ENCODE peak calls at places on chromosome 10, in seven cellular contexts. P is HCT116, E is K562, Z is SK-N-SH, M is HepG2, G is H1, N is GM12878. F is an unnamed sample.
A peak's percentile ranks its signal among the peaks of the same experiment; 100 is the strongest.

GRCh38 chr10:104209575-104210198 is 22.5 kb downstream of the CFAP43 start:
- DNase-seq in P (peak; percentile 41), E (peak; percentile 46), Z (peak; percentile 67), M (peak; percentile 27), G (no peak), N (no peak), F (peak; percentile 56)

GRCh38 chr10:42149027-42149700 is 489.2 kb downstream of the ZNF33B start:
- DNase-seq in P (no peak), E (no peak), Z (peak; percentile 4), M (no peak), G (no peak), N (no peak), F (no peak)

GRCh38 chr10:82572686-82573226 is 697.8 kb downstream of the NRG3 start:
- DNase-seq in P (no peak), E (no peak), Z (no peak), M (no peak), G (no peak), N (no peak), F (no peak)

GRCh38 chr10:95260909-95261552 is 29.8 kb downstream of the PDLIM1 start:
- DNase-seq in P (no peak), E (no peak), Z (no peak), M (no peak), G (no peak), N (no peak), F (no peak)

GRCh38 chr10:122373713-122374112 is 795 bp upstream of the PLEKHA1 start:
- DNase-seq in P (no peak), E (no peak), Z (peak; percentile 35), M (peak; percentile 50), G (no peak), N (no peak), F (no peak)

GRCh38 chr10:125093199-125093841 is 67.0 kb downstream of the CTBP2 start:
- DNase-seq in P (no peak), E (no peak), Z (peak; percentile 50), M (no peak), G (no peak), N (no peak), F (no peak)

GRCh38 chr10:85148693-85149640 is 820.6 kb downstream of the CCSER2 start:
- DNase-seq in P (no peak), E (no peak), Z (no peak), M (no peak), G (no peak), N (no peak), F (no peak)

GRCh38 chr10:131822694-131823245 is 78.0 kb upstream of the PPP2R2D start:
- DNase-seq in P (no peak), E (no peak), Z (no peak), M (no peak), G (no peak), N (no peak), F (no peak)

GRCh38 chr10:103535595-103535994 is 42.1 kb downstream of the NEURL1 start:
- DNase-seq in P (no peak), E (no peak), Z (peak; percentile 0), M (no peak), G (no peak), N (no peak), F (no peak)

GRCh38 chr10:106917452-106918055 is 247.0 kb downstream of the SORCS1 start:
- DNase-seq in P (no peak), E (no peak), Z (no peak), M (no peak), G (no peak), N (no peak), F (no peak)

GRCh38 chr10:12969951-12970350 is 31.6 kb downstream of the CCDC3 start:
- DNase-seq in P (no peak), E (no peak), Z (no peak), M (no peak), G (no peak), N (no peak), F (no peak)

GRCh38 chr10:78623577-78624215 is 445.1 kb upstream of the ZMIZ1 start:
- DNase-seq in P (peak; percentile 36), E (peak; percentile 6), Z (no peak), M (peak; percentile 66), G (no peak), N (no peak), F (no peak)

GRCh38 chr10:59757966-59758365 is 4.7 kb upstream of the MRLN start:
- DNase-seq in P (no peak), E (no peak), Z (no peak), M (no peak), G (no peak), N (no peak), F (no peak)

GRCh38 chr10:126458453-126458852 is 70.2 kb upstream of the ADAM12 start:
- DNase-seq in P (no peak), E (no peak), Z (no peak), M (no peak), G (no peak), N (no peak), F (no peak)

GRCh38 chr10:46291817-46292572 is 5.2 kb downstream of the ANTXRL start:
- DNase-seq in P (no peak), E (no peak), Z (no peak), M (no peak), G (no peak), N (no peak), F (no peak)

GRCh38 chr10:71220689-71221540 is 8.5 kb downstream of the UNC5B start:
- DNase-seq in P (no peak), E (no peak), Z (no peak), M (no peak), G (no peak), N (no peak), F (no peak)

GRCh38 chr10:128036746-128037542 is 89.3 kb downstream of the MKI67 start:
- DNase-seq in P (peak; percentile 10), E (no peak), Z (no peak), M (no peak), G (no peak), N (no peak), F (no peak)

GRCh38 chr10:128040681-128041080 is 85.5 kb downstream of the MKI67 start:
- DNase-seq in P (no peak), E (no peak), Z (no peak), M (no peak), G (no peak), N (no peak), F (no peak)

GRCh38 chr10:128043259-128044045 is 82.8 kb downstream of the MKI67 start:
- DNase-seq in P (no peak), E (no peak), Z (no peak), M (no peak), G (no peak), N (no peak), F (no peak)

GRCh38 chr10:128042131-128042610 is 84.1 kb downstream of the MKI67 start:
- DNase-seq in P (no peak), E (no peak), Z (no peak), M (no peak), G (no peak), N (no peak), F (no peak)

DNA sequence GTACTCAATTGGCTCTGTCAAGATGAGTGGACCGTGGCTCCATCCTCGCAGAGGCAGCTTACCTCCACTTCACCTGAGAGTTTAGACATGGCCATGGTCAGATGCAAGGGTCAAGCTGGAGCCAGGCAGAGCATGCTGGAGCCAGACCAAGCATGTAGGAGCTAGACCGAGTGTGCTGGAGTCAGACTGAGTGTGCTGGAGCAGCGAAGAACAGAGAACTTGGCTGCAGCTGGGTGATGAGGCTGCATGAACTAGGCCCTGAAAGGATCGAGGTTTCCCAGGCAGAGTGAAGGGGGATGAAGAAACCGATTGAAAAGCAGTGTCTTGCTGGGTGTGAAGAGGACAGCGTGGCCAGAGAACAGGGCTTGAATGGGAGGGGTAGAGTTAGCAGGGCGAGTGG is 86.1 kb downstream of the MKI67 start:
- DNase-seq in P (no peak), E (no peak), Z (no peak), M (no peak), G (no peak), N (no peak), F (no peak)
- TF ChIP-seq JUND in P (no peak), E (no peak), Z (no peak), M (no peak), G (no peak), N (no peak), F (no peak)

GRCh38 chr10:11424456-11425287 is 186.8 kb downstream of the USP6NL start:
- DNase-seq in P (peak; percentile 41), E (peak; percentile 72), Z (peak; percentile 76), M (peak; percentile 39), G (no peak), N (no peak), F (peak; percentile 73)
- TF ChIP-seq JUND in P (no peak), E (no peak), Z (no peak), M (no peak), G (no peak), N (no peak), F (no peak)

GRCh38 chr10:110650265-110650668 is 6.1 kb downstream of the RBM20 start:
- DNase-seq in P (no peak), E (no peak), Z (no peak), M (no peak), G (no peak), N (no peak), F (no peak)

GRCh38 chr10:110649652-110650264 is 5.6 kb downstream of the RBM20 start:
- DNase-seq in P (no peak), E (no peak), Z (no peak), M (no peak), G (no peak), N (no peak), F (no peak)

GRCh38 chr10:110648743-110649651 is 4.9 kb downstream of the RBM20 start:
- DNase-seq in P (no peak), E (no peak), Z (no peak), M (no peak), G (no peak), N (no peak), F (no peak)

GRCh38 chr10:110652475-110653118 is 8.5 kb downstream of the RBM20 start:
- DNase-seq in P (no peak), E (no peak), Z (no peak), M (no peak), G (no peak), N (no peak), F (no peak)

DNA sequence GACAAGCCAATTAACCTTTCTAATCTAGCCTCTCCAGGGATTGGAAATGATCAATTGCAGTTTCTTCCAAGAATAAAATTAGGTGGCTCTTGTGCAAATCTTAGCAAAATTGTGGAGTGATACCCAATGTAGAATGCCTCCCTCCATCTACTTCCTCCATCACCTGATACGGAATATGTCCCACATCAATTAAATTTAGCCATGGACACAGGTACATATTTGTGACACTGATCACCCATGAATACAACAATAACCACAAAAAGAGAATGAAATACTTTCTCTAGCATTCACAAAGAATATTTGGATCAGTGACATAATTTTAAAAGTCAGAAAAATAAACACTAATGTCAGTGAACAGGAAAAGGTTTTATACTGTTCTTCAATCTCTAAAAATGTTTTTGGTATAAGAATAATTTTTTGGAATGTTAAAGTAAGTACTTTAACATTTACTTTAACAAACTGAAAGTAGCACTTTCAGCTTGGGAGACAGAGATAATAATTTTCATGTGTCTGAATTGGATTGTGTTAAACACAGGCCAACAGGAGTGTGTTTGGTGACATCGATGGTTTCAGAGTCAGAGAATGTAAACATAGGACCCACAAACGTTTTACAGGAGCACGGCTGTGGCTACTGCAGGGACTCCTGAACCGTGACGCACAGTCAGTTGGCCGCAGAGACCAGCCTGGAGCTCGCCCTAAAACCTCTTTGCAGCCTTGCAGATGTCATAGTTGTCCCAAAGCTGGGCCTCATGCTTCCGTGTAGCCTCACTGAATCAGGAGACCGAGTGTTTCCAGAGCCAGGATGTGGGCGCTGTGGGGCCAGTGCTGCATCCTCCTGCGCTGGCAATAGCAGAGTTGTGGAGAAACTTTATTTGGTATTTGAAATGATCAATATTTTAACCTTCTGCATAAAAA is 7.2 kb downstream of the RBM20 start:
- DNase-seq in P (no peak), E (peak; percentile 76), Z (peak; percentile 45), M (no peak), G (no peak), N (no peak), F (peak; percentile 28)
- TF ChIP-seq JUND in P (no peak), E (no peak), Z (no peak), M (no peak), G (no peak), N (no peak), F (no peak)

GRCh38 chr10:97538401-97538800 is 34.2 kb upstream of the ANKRD2 start:
- DNase-seq in P (no peak), E (no peak), Z (no peak), M (no peak), G (no peak), N (no peak), F (no peak)
- TF ChIP-seq JUND in P (no peak), E (no peak), Z (no peak), M (no peak), G (no peak), N (no peak), F (no peak)